ENCODE peak calls at places on chromosomes 4 and X, in seven cellular contexts. F is SK-N-SH, N is HCT116, B is K562, K is GM12878, Z is HepG2, J is H1. X is an unnamed sample. For H3K27me3, the result is how much of the 10 kb centered on the place peaks cover.

GRCh38 chr4:7132730-7133582 is 59.4 kb upstream of the SORCS2 start:
- DNase-seq in B (no peak), F (no peak), Z (no peak), K (no peak), J (no peak), N (no peak), X (no peak)

GRCh38 chr4:122873752-122874151 is 47.1 kb downstream of the FGF2 start:
- DNase-seq in K (no peak), J (no peak), B (no peak), F (no peak), Z (no peak), N (no peak), X (no peak)

GRCh38 chrX:107571296-107571998 is 56.9 kb upstream of the PRPS1 start:
- DNase-seq in N (peak), J (no peak), Z (peak), F (no peak), B (no peak), K (no peak), X (peak)

GRCh38 chr4:14262221-14262620 is 634.7 kb upstream of the BOD1L1 start:
- DNase-seq in K (no peak), N (no peak), Z (no peak), B (no peak), J (no peak), F (no peak), X (no peak)

GRCh38 chrX:134670241-134670811 is 12.1 kb upstream of the PLAC1 start:
- DNase-seq in N (no peak), Z (peak), B (no peak), F (no peak), J (no peak), K (no peak), X (peak)

GRCh38 chr4:16007471-16008095 is 44.6 kb upstream of the FGFBP2 start:
- DNase-seq in B (no peak), N (no peak), F (peak), Z (no peak), K (no peak), J (no peak), X (no peak)

GRCh38 chrX:23515028-23515427 is 152.3 kb upstream of the PRDX4 start:
- DNase-seq in F (no peak), J (no peak), N (no peak), Z (no peak), B (no peak), K (no peak), X (no peak)

GRCh38 chr4:54781771-54782170 is 124.0 kb downstream of the KIT start:
- DNase-seq in Z (no peak), K (no peak), F (no peak), J (no peak), N (no peak), B (no peak), X (no peak)

GRCh38 chr4:176054942-176055341 is 10.7 kb upstream of the WDR17 start:
- DNase-seq in N (no peak), K (no peak), F (no peak), Z (no peak), J (no peak), B (no peak), X (no peak)

GRCh38 chr4:13984996-13985780 is 357.7 kb upstream of the BOD1L1 start:
- DNase-seq in N (no peak), B (no peak), F (no peak), Z (no peak), J (no peak), K (no peak), X (no peak)

GRCh38 chrX:10397349-10397748 is 223.0 kb downstream of the MID1 start:
- DNase-seq in J (no peak), K (no peak), N (no peak), B (no peak), F (no peak), Z (no peak), X (no peak)

GRCh38 chr4:14434483-14434882 is 567.8 kb upstream of the CPEB2 start:
- DNase-seq in N (no peak), Z (no peak), F (no peak), K (no peak), J (no peak), B (no peak), X (no peak)

GRCh38 chr4:7649741-7650531 is 215.2 kb upstream of the PSAPL1 start:
- DNase-seq in N (peak), K (peak), J (no peak), B (peak), F (no peak), Z (no peak), X (no peak)

GRCh38 chrX:45295587-45295986 is 94.9 kb upstream of the DIPK2B start:
- DNase-seq in Z (peak), B (no peak), N (peak), J (no peak), K (no peak), F (no peak), X (no peak)

GRCh38 chrX:141652315-141652714 is 46.2 kb downstream of the SPANXD start:
- DNase-seq in B (no peak), J (no peak), N (no peak), F (no peak), K (no peak), Z (no peak), X (no peak)

GRCh38 chr4:5460106-5460801 is 248.1 kb downstream of the EVC2 start:
- DNase-seq in B (peak), Z (peak), J (peak), N (peak), F (peak), K (no peak), X (peak)

GRCh38 chrX:66013195-66013816 is 26.6 kb downstream of the VSIG4 start:
- DNase-seq in K (no peak), B (no peak), Z (no peak), N (no peak), J (no peak), F (no peak), X (no peak)

GRCh38 chr4:38499101-38499500 is 164.9 kb upstream of the KLF3 start:
- DNase-seq in J (no peak), N (no peak), Z (no peak), B (no peak), K (no peak), F (no peak), X (no peak)

GRCh38 chr4:53321151-53321987 is 44.5 kb downstream of the SCFD2 start:
- DNase-seq in N (peak), F (no peak), B (no peak), J (no peak), Z (no peak), K (no peak), X (peak)

GRCh38 chr4:189059996-189060570 is 880.6 kb upstream of the FRG1 start:
- DNase-seq in J (no peak), Z (no peak), K (no peak), F (no peak), N (no peak), B (no peak), X (no peak)

GRCh38 chrX:110219920-110220319 is 98.0 kb downstream of the AMMECR1 start:
- DNase-seq in Z (no peak), N (no peak), J (no peak), K (no peak), B (no peak), F (no peak), X (no peak)

GRCh38 chrX:45755719-45756118 is 555.0 kb upstream of the DIPK2B start:
- DNase-seq in F (no peak), K (no peak), B (no peak), J (no peak), N (no peak), Z (no peak), X (no peak)

GRCh38 chrX:136170109-136170800 is 22.9 kb downstream of the FHL1 start:
- DNase-seq in K (no peak), F (no peak), J (no peak), N (no peak), Z (no peak), B (no peak), X (no peak)

GRCh38 chr4:177687117-177687516 is 244.9 kb upstream of the AGA start:
- DNase-seq in Z (no peak), N (no peak), F (no peak), B (no peak), K (no peak), J (no peak), X (no peak)

GRCh38 chr4:140092094-140092820 is 61.7 kb downstream of the MAML3 start:
- DNase-seq in N (no peak), K (no peak), B (no peak), J (peak), F (peak), Z (no peak), X (no peak)

GRCh38 chrX:79259073-79259689 is 108.0 kb downstream of the ITM2A start:
- DNase-seq in Z (no peak), B (no peak), J (no peak), N (no peak), K (peak), F (no peak), X (no peak)

GRCh38 chr4:102730968-102731533 is 29.7 kb downstream of the MANBA start:
- DNase-seq in N (no peak), B (peak), F (no peak), J (no peak), K (no peak), Z (peak), X (no peak)

GRCh38 chr4:32462944-32463343 is 1742.8 kb downstream of the PCDH7 start:
- DNase-seq in Z (peak), N (peak), B (no peak), K (no peak), F (no peak), J (peak), X (no peak)

GRCh38 chrX:72126048-72126415 is 5.7 kb downstream of the RTL5 start:
- DNase-seq in B (no peak), K (no peak), Z (no peak), N (no peak), F (peak), J (no peak), X (no peak)

GRCh38 chr4:24470681-24471622 is 113.4 kb downstream of the DHX15 start:
- DNase-seq in J (peak), F (peak), N (no peak), Z (no peak), B (no peak), K (no peak), X (no peak)

GRCh38 chr4:26576171-26576829 is 7.6 kb upstream of the TBC1D19 start:
- DNase-seq in J (no peak), K (no peak), N (no peak), Z (peak), B (no peak), F (no peak), X (no peak)

GRCh38 chrX:44072631-44073030 is 99.4 kb upstream of the NDP start:
- DNase-seq in F (no peak), B (no peak), K (no peak), J (no peak), Z (no peak), N (no peak), X (no peak)

GRCh38 chr4:18938343-18939109 is 917.0 kb upstream of the LCORL start:
- DNase-seq in K (no peak), F (no peak), B (no peak), J (no peak), N (no peak), Z (no peak), X (no peak)

GRCh38 chr4:185344743-185345538 is 50.8 kb downstream of the LRP2BP start:
- DNase-seq in K (peak), J (no peak), F (no peak), B (no peak), N (no peak), Z (no peak), X (no peak)

GRCh38 chr4:3073158-3074077 is 920 bp downstream of the HTT-AS start:
- DNase-seq in N (no peak), K (no peak), J (no peak), F (peak), Z (peak), B (no peak), X (no peak)

GRCh38 chr4:158817562-158818370 is 48.9 kb downstream of the FNIP2 start:
- DNase-seq in B (no peak), N (no peak), F (no peak), K (peak), J (no peak), Z (no peak), X (no peak)

GRCh38 chr4:109690690-109691410 is 12.4 kb downstream of the CASP6 start:
- DNase-seq in J (no peak), B (no peak), Z (no peak), K (peak), N (no peak), F (no peak), X (no peak)

GRCh38 chrX:94058728-94059382 is 384.8 kb downstream of the FAM133A start:
- DNase-seq in Z (peak), B (peak), F (peak), N (no peak), K (no peak), J (no peak), X (no peak)

GRCh38 chr4:155026715-155027114 is 181.7 kb upstream of the NPY2R start:
- DNase-seq in F (no peak), B (no peak), K (no peak), N (no peak), Z (no peak), J (no peak), X (no peak)

GRCh38 chr4:117676153-117676552 is 358.1 kb upstream of the NDST3 start:
- DNase-seq in N (no peak), J (no peak), F (peak), B (no peak), K (no peak), Z (no peak), X (no peak)
- TF ChIP-seq SIN3A in N (no peak), J (no peak), F (no peak), B (no peak), K (no peak), Z (no peak), X (no peak)

GRCh38 chrX:150360331-150360730 is 2.8 kb upstream of the MAMLD1 start:
- DNase-seq in Z (no peak), J (no peak), B (no peak), N (no peak), F (no peak), K (no peak), X (no peak)
- H3K27me3 ChIP-seq in Z (under half), J (half or more), B (half or more), N (under half), F (under half), K (under half), X (under half)

DNA sequence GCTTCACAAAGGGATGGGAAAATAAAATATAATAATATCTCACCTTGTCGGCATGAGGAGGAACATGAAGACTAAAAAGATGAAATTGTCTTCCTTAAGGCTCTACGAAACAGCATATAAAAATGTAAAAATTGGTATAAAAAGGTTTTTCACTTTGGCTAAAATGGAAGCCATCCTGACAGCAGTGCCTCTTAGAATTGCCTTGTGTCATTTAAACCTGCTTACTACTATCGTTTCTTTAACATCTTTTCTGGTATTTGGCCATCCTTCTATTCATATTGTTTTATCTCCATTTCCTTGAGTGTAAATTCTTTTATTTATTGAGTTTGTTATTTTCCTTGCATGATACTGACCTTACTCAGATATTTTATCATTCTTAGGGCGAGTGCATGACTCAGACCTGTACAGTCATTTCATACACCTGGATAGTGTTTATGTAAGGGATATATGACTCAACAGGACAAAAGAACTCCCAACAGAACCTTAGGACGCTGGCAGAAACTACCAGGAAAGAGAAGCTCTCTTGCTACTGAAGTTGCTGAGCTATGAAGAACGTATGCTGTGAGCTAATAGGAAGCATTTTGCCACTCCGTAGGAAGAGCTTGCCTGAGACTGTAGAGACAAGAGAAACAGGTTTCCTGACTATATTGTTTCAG is 5.8 kb upstream of the CDKN2AIP start:
- DNase-seq in J (no peak), Z (peak), N (peak), F (no peak), B (no peak), K (no peak), X (peak)
- TF ChIP-seq POLR2AphosphoS5 in J (no peak), Z (no peak), N (peak), F (no peak), B (no peak), K (no peak), X (peak)

DNA sequence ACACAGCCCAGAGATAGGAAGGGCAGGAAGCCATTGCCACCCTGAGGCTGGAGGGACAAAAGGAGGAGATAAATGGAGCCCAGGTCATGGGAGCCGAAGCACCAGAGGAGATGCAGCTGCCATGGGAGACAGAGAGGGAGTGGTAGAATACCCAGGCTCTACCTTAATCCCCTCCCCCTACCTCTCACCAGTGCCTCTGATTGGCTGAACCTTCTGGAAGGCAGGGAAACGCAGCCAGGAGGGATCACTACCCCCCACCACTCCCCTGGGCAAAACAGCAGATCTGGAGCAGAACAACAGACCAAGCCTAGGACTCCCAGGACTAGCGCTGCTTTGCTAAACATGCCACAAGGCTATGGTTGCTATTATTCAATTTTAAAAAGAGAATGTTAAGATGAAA is 114.2 kb downstream of the ZNF827 start:
- DNase-seq in J (peak), K (no peak), Z (no peak), F (peak), N (no peak), B (peak), X (no peak)
- TF ChIP-seq SIN3A in J (no peak), K (no peak), Z (no peak), F (no peak), N (no peak), B (no peak), X (no peak)

GRCh38 chrX:17860179-17860780 is 818 bp downstream of the RAI2 start:
- DNase-seq in Z (no peak), K (no peak), J (peak), B (no peak), N (no peak), F (peak), X (no peak)
- H3K27me3 ChIP-seq in Z (under half), K (under half), J (under half), B (under half), N (under half), F (under half), X (under half)

GRCh38 chrX:41490446-41490845 is 43.3 kb downstream of the NYX start:
- DNase-seq in B (no peak), J (no peak), Z (no peak), K (no peak), F (no peak), N (no peak), X (no peak)

GRCh38 chrX:41491267-41492004 is 44.3 kb downstream of the NYX start:
- DNase-seq in B (no peak), F (no peak), N (peak), Z (no peak), K (no peak), J (no peak), X (peak)
- TF ChIP-seq POLR2AphosphoS5 in B (no peak), F (no peak), N (no peak), Z (no peak), K (no peak), J (no peak), X (no peak)